ENCODE peak calls at places on chromosomes 13 and 19, in six cellular contexts. One of them, this sample, is unnamed.

GRCh38 chr13:59837101-59837500 is 326.6 kb downstream of the DIAPH3 start:
- DNase-seq in K562: no peak
- DNase-seq in GM12878: no peak
- DNase-seq in HCT116: no peak
- DNase-seq in A549: no peak
- DNase-seq in SK-N-SH: no peak
- DNase-seq in this sample: no peak

GRCh38 chr19:19321143-19321577 is 531 bp downstream of the MAU2 start:
- DNase-seq in GM12878: no peak
- DNase-seq in HCT116: no peak
- DNase-seq in K562: peak; percentile 65
- DNase-seq in A549: peak; percentile 27
- DNase-seq in SK-N-SH: peak; percentile 68
- DNase-seq in this sample: peak; percentile 60

GRCh38 chr13:39536906-39537305 is 66.1 kb downstream of the LHFPL6 start:
- DNase-seq in SK-N-SH: no peak
- DNase-seq in GM12878: no peak
- DNase-seq in HCT116: no peak
- DNase-seq in A549: no peak
- DNase-seq in K562: no peak
- DNase-seq in this sample: no peak

GRCh38 chr19:13861392-13861713 is 15.6 kb upstream of the NANOS3 start:
- DNase-seq in K562: no peak
- DNase-seq in HCT116: no peak
- DNase-seq in SK-N-SH: peak; percentile 25
- DNase-seq in GM12878: no peak
- DNase-seq in A549: no peak
- DNase-seq in this sample: no peak

GRCh38 chr19:10817291-10818038 is 18.5 kb downstream of the TMED1 start:
- DNase-seq in A549: no peak
- DNase-seq in SK-N-SH: peak; percentile 88
- DNase-seq in K562: no peak
- DNase-seq in HCT116: no peak
- DNase-seq in GM12878: no peak
- DNase-seq in this sample: no peak

GRCh38 chr13:112014857-112015256 is 52.1 kb upstream of the SOX1 start:
- DNase-seq in SK-N-SH: no peak
- DNase-seq in GM12878: no peak
- DNase-seq in A549: no peak
- DNase-seq in K562: no peak
- DNase-seq in HCT116: no peak
- DNase-seq in this sample: peak; percentile 6

GRCh38 chr19:27746691-27747380 is 1466.1 kb downstream of the UQCRFS1 start:
- DNase-seq in GM12878: no peak
- DNase-seq in HCT116: no peak
- DNase-seq in A549: peak; percentile 19
- DNase-seq in K562: peak; percentile 8
- DNase-seq in SK-N-SH: peak; percentile 7
- DNase-seq in this sample: peak; percentile 0

GRCh38 chr13:106104281-106104901 is 431.1 kb downstream of the EFNB2 start:
- DNase-seq in A549: peak; percentile 54
- DNase-seq in K562: no peak
- DNase-seq in HCT116: peak; percentile 78
- DNase-seq in SK-N-SH: no peak
- DNase-seq in GM12878: no peak
- DNase-seq in this sample: no peak

GRCh38 chr13:111046590-111047141 is 68.4 kb upstream of the ARHGEF7 start:
- DNase-seq in SK-N-SH: no peak
- DNase-seq in K562: peak; percentile 31
- DNase-seq in A549: no peak
- DNase-seq in GM12878: peak; percentile 36
- DNase-seq in HCT116: no peak
- DNase-seq in this sample: peak; percentile 69

GRCh38 chr13:90675129-90675528 is 672.4 kb upstream of the MIR17HG start:
- DNase-seq in GM12878: no peak
- DNase-seq in K562: no peak
- DNase-seq in A549: no peak
- DNase-seq in SK-N-SH: peak; percentile 11
- DNase-seq in HCT116: no peak
- DNase-seq in this sample: no peak

GRCh38 chr13:45040173-45040572 is 50.8 kb downstream of the GPALPP1 start:
- DNase-seq in HCT116: no peak
- DNase-seq in K562: no peak
- DNase-seq in A549: no peak
- DNase-seq in GM12878: no peak
- DNase-seq in SK-N-SH: no peak
- DNase-seq in this sample: no peak

GRCh38 chr13:40442826-40443225 is 223.6 kb downstream of the FOXO1 start:
- DNase-seq in GM12878: no peak
- DNase-seq in A549: no peak
- DNase-seq in HCT116: no peak
- DNase-seq in SK-N-SH: no peak
- DNase-seq in K562: no peak
- DNase-seq in this sample: no peak

GRCh38 chr13:107883561-107884175 is 331.7 kb downstream of the LIG4 start:
- DNase-seq in K562: peak; percentile 89
- DNase-seq in A549: no peak
- DNase-seq in HCT116: no peak
- DNase-seq in SK-N-SH: no peak
- DNase-seq in GM12878: no peak
- DNase-seq in this sample: no peak

GRCh38 chr13:111626371-111627305 is 306.2 kb downstream of the TEX29 start:
- DNase-seq in K562: no peak
- DNase-seq in GM12878: no peak
- DNase-seq in SK-N-SH: no peak
- DNase-seq in A549: no peak
- DNase-seq in HCT116: no peak
- DNase-seq in this sample: no peak

GRCh38 chr13:34587586-34587985 is 354.5 kb upstream of the NBEA start:
- DNase-seq in GM12878: no peak
- DNase-seq in HCT116: no peak
- DNase-seq in K562: no peak
- DNase-seq in A549: no peak
- DNase-seq in SK-N-SH: no peak
- DNase-seq in this sample: no peak

GRCh38 chr19:17052439-17052838 is 22.8 kb downstream of the HAUS8 start:
- DNase-seq in K562: peak; percentile 39
- DNase-seq in SK-N-SH: peak; percentile 62
- DNase-seq in HCT116: peak; percentile 22
- DNase-seq in A549: no peak
- DNase-seq in GM12878: no peak
- DNase-seq in this sample: peak; percentile 68

GRCh38 chr13:102999498-102999897 is 66.7 kb downstream of the SLC10A2 start:
- DNase-seq in GM12878: no peak
- DNase-seq in HCT116: no peak
- DNase-seq in SK-N-SH: no peak
- DNase-seq in K562: no peak
- DNase-seq in A549: no peak
- DNase-seq in this sample: peak; percentile 43

GRCh38 chr19:53130506-53130905 is 2.2 kb downstream of the ZNF415 start:
- DNase-seq in SK-N-SH: no peak
- DNase-seq in A549: no peak
- DNase-seq in HCT116: no peak
- DNase-seq in GM12878: no peak
- DNase-seq in K562: no peak
- DNase-seq in this sample: no peak

GRCh38 chr19:48069435-48069834 is 25.6 kb upstream of the CABP5 start:
- DNase-seq in K562: no peak
- DNase-seq in A549: peak; percentile 40
- DNase-seq in HCT116: no peak
- DNase-seq in GM12878: no peak
- DNase-seq in SK-N-SH: no peak
- DNase-seq in this sample: no peak

GRCh38 chr13:98368019-98368418 is 190.9 kb upstream of the RNF113B start:
- DNase-seq in GM12878: no peak
- DNase-seq in K562: no peak
- DNase-seq in A549: no peak
- DNase-seq in HCT116: no peak
- DNase-seq in SK-N-SH: no peak
- DNase-seq in this sample: no peak

GRCh38 chr19:14565298-14565679 is 6.6 kb downstream of the NDUFB7 start:
- DNase-seq in GM12878: no peak
- DNase-seq in SK-N-SH: peak; percentile 15
- DNase-seq in HCT116: no peak
- DNase-seq in K562: no peak
- DNase-seq in A549: no peak
- DNase-seq in this sample: no peak

GRCh38 chr13:113650275-113650674 is 7.7 kb downstream of the ATP4B start:
- DNase-seq in GM12878: no peak
- DNase-seq in A549: no peak
- DNase-seq in K562: no peak
- DNase-seq in SK-N-SH: no peak
- DNase-seq in HCT116: no peak
- DNase-seq in this sample: no peak

GRCh38 chr13:43664700-43665191 is 122.0 kb downstream of the ENOX1 start:
- DNase-seq in A549: no peak
- DNase-seq in K562: no peak
- DNase-seq in SK-N-SH: no peak
- DNase-seq in HCT116: no peak
- DNase-seq in GM12878: no peak
- DNase-seq in this sample: no peak

GRCh38 chr19:49749055-49749716 is 13.9 kb downstream of the TSKS start:
- DNase-seq in GM12878: no peak
- DNase-seq in A549: peak; percentile 43
- DNase-seq in K562: peak; percentile 35
- DNase-seq in SK-N-SH: peak; percentile 58
- DNase-seq in HCT116: peak; percentile 27
- DNase-seq in this sample: no peak

GRCh38 chr19:7603919-7604318 is 8.3 kb downstream of the CAMSAP3 start:
- DNase-seq in SK-N-SH: no peak
- DNase-seq in HCT116: no peak
- DNase-seq in K562: no peak
- DNase-seq in GM12878: no peak
- DNase-seq in A549: no peak
- DNase-seq in this sample: peak; percentile 54

DNA sequence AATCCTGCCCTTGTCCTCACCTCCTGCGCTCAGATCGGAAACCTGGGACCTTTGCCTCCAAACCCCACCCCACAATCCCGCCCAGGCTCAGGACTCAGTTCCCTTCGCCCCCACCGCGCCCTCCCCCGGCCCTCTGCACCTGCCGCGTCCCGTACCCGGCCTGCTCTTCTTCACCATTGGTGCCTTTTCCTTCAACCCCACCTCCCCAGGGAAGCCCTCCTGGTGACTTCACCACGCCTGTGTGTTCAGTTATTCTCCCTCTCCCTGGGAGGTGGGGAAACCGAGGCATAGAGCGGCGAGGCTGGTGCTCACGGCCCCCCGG is 19.3 kb upstream of the TCF3 start:
- DNase-seq in A549: peak; percentile 42
- DNase-seq in HCT116: no peak
- DNase-seq in SK-N-SH: no peak
- DNase-seq in GM12878: no peak
- DNase-seq in K562: peak; percentile 75
- DNase-seq in this sample: peak; percentile 48
- H3K4me3 ChIP-seq in A549: peak overlapping the region; percentile 49
- H3K4me3 ChIP-seq in HCT116: peak overlapping the region; percentile 48
- H3K4me3 ChIP-seq in SK-N-SH: peak overlapping the region; percentile 48
- H3K4me3 ChIP-seq in GM12878: peak overlapping the region; percentile 55
- H3K4me3 ChIP-seq in K562: peak overlapping the region; percentile 51
- H3K4me3 ChIP-seq in this sample: no peak overlapping the region

GRCh38 chr13:41942462-41943094 is 18.3 kb downstream of the VWA8 start:
- DNase-seq in SK-N-SH: no peak
- DNase-seq in GM12878: no peak
- DNase-seq in K562: no peak
- DNase-seq in A549: peak; percentile 6
- DNase-seq in HCT116: no peak
- DNase-seq in this sample: peak; percentile 22
- TF ChIP-seq CTCF in SK-N-SH: peak; percentile 37
- TF ChIP-seq CTCF in GM12878: peak; percentile 34
- TF ChIP-seq CTCF in K562: peak; percentile 33
- TF ChIP-seq CTCF in A549: peak; percentile 8
- TF ChIP-seq CTCF in HCT116: peak; percentile 30
- TF ChIP-seq CTCF in this sample: peak; percentile 10

GRCh38 chr13:76600086-76600485 is 286.1 kb downstream of the KCTD12 start:
- DNase-seq in A549: no peak
- DNase-seq in K562: no peak
- DNase-seq in SK-N-SH: no peak
- DNase-seq in HCT116: no peak
- DNase-seq in GM12878: no peak
- DNase-seq in this sample: no peak
- TF ChIP-seq MAX in A549: no peak
- TF ChIP-seq MAX in K562: no peak
- TF ChIP-seq MAX in SK-N-SH: no peak
- TF ChIP-seq MAX in HCT116: no peak
- TF ChIP-seq MAX in GM12878: no peak
- TF ChIP-seq MAX in this sample: no peak

GRCh38 chr19:45492627-45493470 is 4.0 kb downstream of the RTN2 start:
- DNase-seq in A549: no peak
- DNase-seq in GM12878: no peak
- DNase-seq in HCT116: peak; percentile 72
- DNase-seq in K562: peak; percentile 84
- DNase-seq in SK-N-SH: peak; percentile 28
- DNase-seq in this sample: peak; percentile 55
- H3K4me3 ChIP-seq in A549: peak overlapping the region; percentile 46
- H3K4me3 ChIP-seq in GM12878: peak overlapping the region; percentile 77
- H3K4me3 ChIP-seq in HCT116: peak overlapping the region; percentile 59
- H3K4me3 ChIP-seq in K562: peak overlapping the region; percentile 60
- H3K4me3 ChIP-seq in SK-N-SH: no peak overlapping the region
- H3K4me3 ChIP-seq in this sample: peak overlapping the region; percentile 46

DNA sequence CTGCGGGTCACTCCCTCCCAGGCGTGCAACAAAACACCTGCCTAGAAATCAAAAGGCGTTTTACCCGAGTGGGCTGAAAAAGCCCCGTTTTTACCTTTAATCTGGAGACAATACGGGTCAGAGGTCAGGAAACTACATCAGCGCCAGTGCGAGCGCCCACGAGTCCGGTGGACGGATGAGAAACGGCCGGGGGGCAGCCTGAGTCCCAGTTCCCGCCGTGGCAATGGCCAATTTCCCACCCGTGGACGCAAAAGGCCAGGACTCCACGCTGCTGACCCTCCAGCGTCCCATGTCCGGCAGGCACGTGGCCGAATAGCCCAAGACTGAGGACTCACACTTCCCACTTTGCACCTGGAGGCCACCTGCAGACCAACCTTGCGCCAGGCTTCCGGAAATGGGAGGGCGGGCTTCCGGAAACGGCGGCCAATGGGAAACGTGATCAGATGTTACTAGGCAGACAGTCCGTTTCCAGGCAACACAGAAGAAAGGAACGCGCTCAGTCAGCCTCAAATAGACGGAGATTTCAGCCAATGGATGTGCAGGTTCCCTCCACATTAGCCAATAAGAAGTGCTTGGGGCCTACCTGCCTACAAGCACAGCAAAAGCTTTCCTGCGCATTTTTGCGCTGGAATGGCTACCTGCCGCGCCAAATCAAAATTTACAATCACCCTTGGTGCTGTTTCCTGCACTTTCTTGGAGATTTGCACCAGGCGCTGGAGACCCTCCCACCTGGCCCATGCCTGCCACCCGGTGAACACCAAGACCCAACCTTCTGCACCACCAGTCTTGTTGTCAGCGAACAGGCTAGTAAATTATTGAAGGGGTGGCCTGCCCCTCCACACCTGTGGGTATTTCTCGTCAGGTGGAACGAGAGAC is 47.4 kb downstream of the ZFP14 start:
- DNase-seq in HCT116: no peak
- DNase-seq in GM12878: peak; percentile 69
- DNase-seq in SK-N-SH: peak; percentile 88
- DNase-seq in A549: peak; percentile 38
- DNase-seq in K562: peak; percentile 33
- DNase-seq in this sample: no peak
- TF ChIP-seq CTCF in HCT116: no peak
- TF ChIP-seq CTCF in GM12878: no peak
- TF ChIP-seq CTCF in SK-N-SH: no peak
- TF ChIP-seq CTCF in A549: no peak
- TF ChIP-seq CTCF in K562: no peak
- TF ChIP-seq CTCF in this sample: no peak

GRCh38 chr19:2578391-2578826 is 102.5 kb downstream of the GADD45B start:
- DNase-seq in SK-N-SH: no peak
- DNase-seq in GM12878: no peak
- DNase-seq in A549: peak; percentile 42
- DNase-seq in K562: no peak
- DNase-seq in HCT116: no peak
- DNase-seq in this sample: no peak
- TF ChIP-seq MAX in SK-N-SH: peak; percentile 34
- TF ChIP-seq MAX in GM12878: no peak
- TF ChIP-seq MAX in A549: no peak
- TF ChIP-seq MAX in K562: no peak
- TF ChIP-seq MAX in HCT116: no peak
- TF ChIP-seq MAX in this sample: no peak

This sample was measured in NB4.